ENCODE peak calls at places on chromosomes 11 and 22, in nine cellular contexts. One of them, this sample, is unnamed.

GRCh38 chr22:28977050-28977449 is 84.6 kb downstream of the C22orf31 start:
- DNase-seq in HT1080: no peak
- DNase-seq in EH: no peak
- DNase-seq in breast epithelium: no peak
- DNase-seq in HFFc6: no peak
- DNase-seq in D341Med: no peak
- DNase-seq in HCEC 1CT: no peak
- DNase-seq in left colon: no peak
- DNase-seq in amniotic stem cell: no peak
- DNase-seq in this sample: no peak

GRCh38 chr11:57499413-57499982 is 16.0 kb downstream of the SLC43A1 start:
- DNase-seq in HT1080: no peak
- DNase-seq in EH: peak
- DNase-seq in breast epithelium: peak
- DNase-seq in HFFc6: peak
- DNase-seq in D341Med: peak
- DNase-seq in HCEC 1CT: peak
- DNase-seq in left colon: peak
- DNase-seq in amniotic stem cell: peak
- DNase-seq in this sample: peak

GRCh38 chr11:91081440-91082088 is 858.7 kb upstream of the CHORDC1 start:
- DNase-seq in HT1080: peak
- DNase-seq in EH: peak
- DNase-seq in breast epithelium: no peak
- DNase-seq in HFFc6: no peak
- DNase-seq in D341Med: no peak
- DNase-seq in HCEC 1CT: peak
- DNase-seq in left colon: peak
- DNase-seq in amniotic stem cell: no peak
- DNase-seq in this sample: peak

GRCh38 chr22:27726726-27727449 is 74.7 kb downstream of the MN1 start:
- DNase-seq in HT1080: peak
- DNase-seq in EH: peak
- DNase-seq in breast epithelium: no peak
- DNase-seq in HFFc6: no peak
- DNase-seq in D341Med: no peak
- DNase-seq in HCEC 1CT: no peak
- DNase-seq in left colon: peak
- DNase-seq in amniotic stem cell: peak
- DNase-seq in this sample: peak

GRCh38 chr11:8206251-8207079 is 37.6 kb upstream of the RIC3 start:
- DNase-seq in HT1080: no peak
- DNase-seq in EH: no peak
- DNase-seq in breast epithelium: no peak
- DNase-seq in HFFc6: no peak
- DNase-seq in D341Med: no peak
- DNase-seq in HCEC 1CT: no peak
- DNase-seq in left colon: no peak
- DNase-seq in amniotic stem cell: no peak
- DNase-seq in this sample: no peak

GRCh38 chr22:47822459-47822858 is 1060.0 kb downstream of the TBC1D22A start:
- DNase-seq in HT1080: no peak
- DNase-seq in EH: no peak
- DNase-seq in breast epithelium: no peak
- DNase-seq in HFFc6: no peak
- DNase-seq in D341Med: no peak
- DNase-seq in HCEC 1CT: no peak
- DNase-seq in left colon: no peak
- DNase-seq in amniotic stem cell: no peak
- DNase-seq in this sample: no peak

GRCh38 chr11:35121326-35121865 is 17.6 kb upstream of the CD44 start:
- DNase-seq in HT1080: no peak
- DNase-seq in EH: no peak
- DNase-seq in breast epithelium: no peak
- DNase-seq in HFFc6: no peak
- DNase-seq in D341Med: no peak
- DNase-seq in HCEC 1CT: no peak
- DNase-seq in left colon: no peak
- DNase-seq in amniotic stem cell: no peak
- DNase-seq in this sample: no peak

GRCh38 chr11:47004595-47005033 is 68.1 kb downstream of the CSTPP1 start:
- DNase-seq in HT1080: peak
- DNase-seq in EH: peak
- DNase-seq in breast epithelium: peak
- DNase-seq in HFFc6: peak
- DNase-seq in D341Med: no peak
- DNase-seq in HCEC 1CT: peak
- DNase-seq in left colon: peak
- DNase-seq in amniotic stem cell: peak
- DNase-seq in this sample: peak

GRCh38 chr22:41217553-41218157 is 12.5 kb downstream of the L3MBTL2 start:
- DNase-seq in HT1080: peak
- DNase-seq in EH: peak
- DNase-seq in breast epithelium: peak
- DNase-seq in HFFc6: peak
- DNase-seq in D341Med: no peak
- DNase-seq in HCEC 1CT: peak
- DNase-seq in left colon: peak
- DNase-seq in amniotic stem cell: peak
- DNase-seq in this sample: peak

GRCh38 chr22:38951734-38952133 is 5.7 kb upstream of the APOBEC3A start:
- DNase-seq in HT1080: no peak
- DNase-seq in EH: no peak
- DNase-seq in breast epithelium: no peak
- DNase-seq in HFFc6: no peak
- DNase-seq in D341Med: no peak
- DNase-seq in HCEC 1CT: no peak
- DNase-seq in left colon: no peak
- DNase-seq in amniotic stem cell: no peak
- DNase-seq in this sample: no peak

GRCh38 chr11:17258670-17259069 is 17.9 kb upstream of the NUCB2 start:
- DNase-seq in HT1080: no peak
- DNase-seq in EH: no peak
- DNase-seq in breast epithelium: no peak
- DNase-seq in HFFc6: no peak
- DNase-seq in D341Med: no peak
- DNase-seq in HCEC 1CT: no peak
- DNase-seq in left colon: no peak
- DNase-seq in amniotic stem cell: no peak
- DNase-seq in this sample: no peak

GRCh38 chr22:22952531-22953295 is 65.1 kb downstream of the IGLL5 start:
- DNase-seq in HT1080: no peak
- DNase-seq in EH: no peak
- DNase-seq in breast epithelium: no peak
- DNase-seq in HFFc6: no peak
- DNase-seq in D341Med: no peak
- DNase-seq in HCEC 1CT: no peak
- DNase-seq in left colon: no peak
- DNase-seq in amniotic stem cell: no peak
- DNase-seq in this sample: no peak

GRCh38 chr22:48424201-48424627 is 1403.5 kb downstream of the BRD1 start:
- DNase-seq in HT1080: no peak
- DNase-seq in EH: no peak
- DNase-seq in breast epithelium: no peak
- DNase-seq in HFFc6: no peak
- DNase-seq in D341Med: no peak
- DNase-seq in HCEC 1CT: no peak
- DNase-seq in left colon: no peak
- DNase-seq in amniotic stem cell: no peak
- DNase-seq in this sample: no peak

GRCh38 chr11:36273110-36273509 is 16.1 kb downstream of the COMMD9 start:
- DNase-seq in HT1080: no peak
- DNase-seq in EH: no peak
- DNase-seq in breast epithelium: no peak
- DNase-seq in HFFc6: no peak
- DNase-seq in D341Med: peak
- DNase-seq in HCEC 1CT: no peak
- DNase-seq in left colon: no peak
- DNase-seq in amniotic stem cell: no peak
- DNase-seq in this sample: no peak

GRCh38 chr22:46326066-46326680 is 9.3 kb upstream of the TRMU start:
- DNase-seq in HT1080: no peak
- DNase-seq in EH: no peak
- DNase-seq in breast epithelium: no peak
- DNase-seq in HFFc6: no peak
- DNase-seq in D341Med: no peak
- DNase-seq in HCEC 1CT: no peak
- DNase-seq in left colon: no peak
- DNase-seq in amniotic stem cell: no peak
- DNase-seq in this sample: no peak

GRCh38 chr11:35458846-35459245 is 39.5 kb upstream of the SLC1A2 start:
- DNase-seq in HT1080: no peak
- DNase-seq in EH: peak
- DNase-seq in breast epithelium: peak
- DNase-seq in HFFc6: no peak
- DNase-seq in D341Med: no peak
- DNase-seq in HCEC 1CT: no peak
- DNase-seq in left colon: no peak
- DNase-seq in amniotic stem cell: no peak
- DNase-seq in this sample: peak

This sample was measured in fibroblast of villous mesenchyme.